ENCODE peak calls at places on chromosome 5, in eight cellular contexts. F, Q, L, H, D, C, U and K are unnamed samples.

GRCh38 chr5:17129093-17129492 is 88.3 kb upstream of the BASP1 start:
- DNase-seq in F (no peak), Q (no peak), L (no peak), H (no peak), D (no peak), C (no peak), U (no peak), K (no peak)

GRCh38 chr5:98428806-98429205 is 344.7 kb upstream of the RGMB start:
- DNase-seq in F (no peak), Q (peak; percentile 8), L (no peak), H (no peak), D (no peak), C (peak; percentile 32), U (peak; percentile 35), K (no peak)

GRCh38 chr5:73908440-73908839 is 282.4 kb downstream of the ARHGEF28 start:
- DNase-seq in F (no peak), Q (no peak), L (no peak), H (no peak), D (no peak), C (no peak), U (no peak), K (no peak)

GRCh38 chr5:137300411-137301240 is 198.5 kb downstream of the SPOCK1 start:
- DNase-seq in F (no peak), Q (no peak), L (peak; percentile 11), H (no peak), D (no peak), C (no peak), U (no peak), K (peak; percentile 81)

GRCh38 chr5:43646997-43647396 is 44.0 kb downstream of the NNT start:
- DNase-seq in F (no peak), Q (no peak), L (no peak), H (no peak), D (no peak), C (no peak), U (no peak), K (no peak)

GRCh38 chr5:32471784-32472183 is 27.2 kb upstream of the ZFR start:
- DNase-seq in F (no peak), Q (no peak), L (no peak), H (no peak), D (no peak), C (no peak), U (peak; percentile 13), K (no peak)

GRCh38 chr5:74798977-74799911 is 32.2 kb downstream of the NSA2 start:
- DNase-seq in F (no peak), Q (no peak), L (peak; percentile 41), H (peak; percentile 3), D (no peak), C (no peak), U (no peak), K (no peak)

GRCh38 chr5:39448504-39449128 is 23.8 kb upstream of the DAB2 start:
- DNase-seq in F (no peak), Q (no peak), L (no peak), H (no peak), D (no peak), C (peak; percentile 25), U (peak; percentile 31), K (no peak)

GRCh38 chr5:174721522-174722432 is 2.6 kb upstream of the MSX2 start:
- DNase-seq in F (no peak), Q (no peak), L (no peak), H (no peak), D (no peak), C (no peak), U (no peak), K (no peak)

GRCh38 chr5:179393078-179393477 is 47.8 kb upstream of the ADAMTS2 start:
- DNase-seq in F (no peak), Q (no peak), L (no peak), H (no peak), D (peak; percentile 23), C (peak; percentile 1), U (no peak), K (peak; percentile 31)

GRCh38 chr5:84239509-84239908 is 145.2 kb downstream of the EDIL3 start:
- DNase-seq in F (no peak), Q (no peak), L (no peak), H (no peak), D (no peak), C (no peak), U (no peak), K (no peak)

GRCh38 chr5:95881833-95882232 is 59.3 kb upstream of the GLRX start:
- DNase-seq in F (no peak), Q (no peak), L (no peak), H (no peak), D (no peak), C (no peak), U (no peak), K (no peak)

GRCh38 chr5:109721741-109722140 is 32.0 kb downstream of the MAN2A1 start:
- DNase-seq in F (no peak), Q (no peak), L (no peak), H (no peak), D (no peak), C (no peak), U (no peak), K (no peak)

GRCh38 chr5:1594336-1595106 is 70.8 kb upstream of the LPCAT1 start:
- DNase-seq in F (peak; percentile 89), Q (peak; percentile 70), L (peak; percentile 94), H (peak; percentile 87), D (no peak), C (peak; percentile 78), U (peak; percentile 84), K (no peak)

GRCh38 chr5:27494845-27495244 is 456.5 kb upstream of the CDH9 start:
- DNase-seq in F (no peak), Q (no peak), L (no peak), H (no peak), D (no peak), C (no peak), U (no peak), K (no peak)

GRCh38 chr5:102421647-102422046 is 77.2 kb downstream of the SLCO6A1 start:
- DNase-seq in F (no peak), Q (no peak), L (no peak), H (peak; percentile 20), D (no peak), C (no peak), U (no peak), K (no peak)

GRCh38 chr5:96752341-96753016 is 55.3 kb downstream of the ERAP1 start:
- DNase-seq in F (peak; percentile 47), Q (no peak), L (no peak), H (peak; percentile 65), D (no peak), C (no peak), U (no peak), K (no peak)

GRCh38 chr5:3650868-3651267 is 55.2 kb downstream of the IRX1 start:
- DNase-seq in F (no peak), Q (no peak), L (no peak), H (no peak), D (no peak), C (no peak), U (no peak), K (no peak)

GRCh38 chr5:72290356-72291133 is 29.5 kb downstream of the MRPS27 start:
- DNase-seq in F (no peak), Q (no peak), L (no peak), H (no peak), D (no peak), C (no peak), U (no peak), K (no peak)

DNA sequence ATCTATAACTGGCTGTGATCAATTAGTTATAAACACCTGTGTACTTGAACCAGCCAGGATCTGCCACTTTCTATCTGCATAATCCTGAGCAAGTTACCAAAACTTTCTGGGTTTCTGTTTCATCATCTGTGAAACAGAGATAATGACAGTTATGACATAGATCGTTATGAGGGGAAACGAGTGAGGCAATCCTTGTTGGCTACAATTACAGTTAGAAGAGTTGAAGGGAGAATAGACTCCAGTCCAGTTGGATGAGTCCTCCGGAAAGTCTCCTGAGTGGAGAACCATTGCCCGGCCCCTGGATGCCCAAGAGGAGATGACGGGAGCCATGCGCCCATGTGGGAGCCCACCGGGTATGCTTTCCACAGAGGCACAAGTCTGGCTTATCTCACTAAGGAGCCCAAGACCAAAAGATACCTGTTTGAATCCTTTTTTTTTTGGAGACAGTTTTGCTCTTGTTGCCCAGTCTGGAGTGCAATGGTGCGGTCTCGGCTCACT is 4.5 kb downstream of the PDE6A start:
- DNase-seq in F (no peak), Q (no peak), L (no peak), H (no peak), D (no peak), C (no peak), U (no peak), K (no peak)
- TF ChIP-seq EP300 in F (peak; percentile 98), Q (no peak), L (no peak), H (no peak), D (no peak), C (no peak), U (no peak), K (no peak)

GRCh38 chr5:178328826-178329225 is 96.2 kb upstream of the PHYKPL start:
- DNase-seq in F (no peak), Q (no peak), L (peak; percentile 43), H (no peak), D (no peak), C (no peak), U (no peak), K (no peak)
- TF ChIP-seq POLR2AphosphoS5 in F (no peak), Q (no peak), L (no peak), H (no peak), D (no peak), C (no peak), U (no peak), K (no peak)

DNA sequence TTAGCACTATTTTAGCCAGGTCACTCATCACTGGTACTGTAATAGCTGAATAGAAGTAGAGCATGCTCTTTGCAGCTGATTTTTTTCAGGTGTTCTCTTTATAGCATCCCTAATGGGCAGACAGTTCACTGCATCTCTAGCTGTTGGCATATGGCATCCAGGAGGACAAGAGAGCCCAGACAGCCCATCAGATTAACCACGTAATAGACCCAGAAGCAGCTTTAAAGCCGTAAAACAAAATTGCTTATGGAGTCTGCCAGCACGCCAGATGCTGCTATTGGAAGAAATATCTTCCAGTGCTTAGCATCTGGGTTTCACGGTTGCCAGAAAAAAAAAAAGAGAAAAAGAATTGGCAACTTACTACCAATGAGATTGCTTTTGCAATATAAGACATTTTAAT is 869.4 kb upstream of the NUDT12 start:
- DNase-seq in F (no peak), Q (no peak), L (no peak), H (no peak), D (no peak), C (no peak), U (no peak), K (no peak)
- TF ChIP-seq CTCF in F (no peak), Q (no peak), L (no peak), H (no peak), D (no peak), C (no peak), U (no peak), K (no peak)

GRCh38 chr5:52963636-52964035 is 25.5 kb upstream of the ITGA2 start:
- DNase-seq in F (no peak), Q (no peak), L (no peak), H (no peak), D (no peak), C (no peak), U (no peak), K (no peak)

GRCh38 chr5:52956014-52956413 is 33.1 kb upstream of the ITGA2 start:
- DNase-seq in F (no peak), Q (no peak), L (no peak), H (peak; percentile 38), D (no peak), C (no peak), U (no peak), K (no peak)

GRCh38 chr5:52956915-52957747 is 32.0 kb upstream of the ITGA2 start:
- DNase-seq in F (no peak), Q (no peak), L (no peak), H (peak; percentile 75), D (no peak), C (no peak), U (no peak), K (no peak)

GRCh38 chr5:52964138-52964537 is 25.0 kb upstream of the ITGA2 start:
- DNase-seq in F (no peak), Q (no peak), L (no peak), H (peak; percentile 34), D (no peak), C (no peak), U (no peak), K (no peak)

GRCh38 chr5:52961238-52961637 is 27.9 kb upstream of the ITGA2 start:
- DNase-seq in F (no peak), Q (no peak), L (no peak), H (no peak), D (no peak), C (no peak), U (no peak), K (no peak)
- TF ChIP-seq EP300 in F (no peak), Q (no peak), L (no peak), H (no peak), D (no peak), C (no peak), U (no peak), K (no peak)